ENCODE peak calls at places on chromosome 21, in eight cellular contexts. K is heart left ventricle; J is CD8-positive, alpha-beta T cell; M is tibial nerve; I is mesendoderm; L is aorta; T is hepatocyte; O is neural progenitor cell. X is an unnamed sample. For H3K36me3, the result is how much of the 10 kb centered on the place peaks cover.

GRCh38 chr21:33948096-33948950 is 32.7 kb upstream of the ATP5PO start:
- DNase-seq in M (no peak), T (peak), L (peak), K (peak), O (peak), J (peak), I (peak), X (no peak)

GRCh38 chr21:34612557-34612956 is 2.4 kb downstream of the RCAN1 start:
- DNase-seq in O (no peak), T (no peak), L (no peak), K (peak), M (no peak), J (no peak), I (no peak), X (no peak)

GRCh38 chr21:37863842-37864241 is 52.4 kb downstream of the KCNJ6 start:
- DNase-seq in L (peak), J (no peak), T (peak), O (no peak), I (no peak), M (no peak), K (no peak), X (no peak)

GRCh38 chr21:31310750-31311149 is 33.3 kb downstream of the TIAM1 start:
- DNase-seq in L (no peak), I (peak), O (peak), M (no peak), T (no peak), J (no peak), K (no peak), X (no peak)

GRCh38 chr21:34141373-34141772 is 68.0 kb downstream of the MRPS6 start:
- DNase-seq in O (no peak), T (no peak), J (no peak), K (no peak), L (no peak), M (no peak), I (no peak), X (no peak)

GRCh38 chr21:15034126-15034848 is 30.5 kb downstream of the NRIP1 start:
- DNase-seq in M (no peak), I (no peak), T (no peak), L (no peak), J (no peak), K (no peak), O (no peak), X (no peak)

GRCh38 chr21:33940846-33941245 is 25.2 kb upstream of the ATP5PO start:
- DNase-seq in T (no peak), L (no peak), M (no peak), J (no peak), I (no peak), O (no peak), K (no peak), X (no peak)

GRCh38 chr21:28727809-28728208 is 264.9 kb downstream of the LTN1 start:
- DNase-seq in O (no peak), K (peak), L (no peak), M (no peak), J (no peak), T (no peak), I (no peak), X (no peak)

GRCh38 chr21:27189870-27190269 is 223.0 kb upstream of the ADAMTS5 start:
- DNase-seq in M (no peak), T (no peak), O (no peak), K (no peak), I (no peak), L (no peak), J (no peak), X (no peak)

GRCh38 chr21:21216013-21216412 is 217.8 kb downstream of the NCAM2 start:
- DNase-seq in J (no peak), K (no peak), T (no peak), L (no peak), O (no peak), I (no peak), M (no peak), X (no peak)

GRCh38 chr21:32329331-32329730 is 30.7 kb downstream of the MRAP start:
- DNase-seq in T (no peak), J (no peak), I (no peak), K (no peak), M (no peak), O (no peak), L (peak), X (no peak)

GRCh38 chr21:34029724-34030528 is 43.5 kb upstream of the MRPS6 start:
- DNase-seq in L (peak), I (peak), J (no peak), T (peak), K (peak), O (peak), M (no peak), X (peak)

GRCh38 chr21:26546698-26547097 is 26.4 kb downstream of the CYYR1 start:
- DNase-seq in K (peak), I (no peak), L (peak), M (no peak), J (no peak), O (no peak), T (no peak), X (no peak)

GRCh38 chr21:17775431-17776126 is 43.6 kb downstream of the C21orf91 start:
- DNase-seq in K (no peak), O (no peak), L (no peak), J (peak), T (no peak), M (no peak), I (no peak), X (no peak)

GRCh38 chr21:31873696-31874599 is 1.1 kb downstream of the HUNK start:
- DNase-seq in T (peak), K (peak), O (peak), J (peak), L (peak), M (no peak), I (peak), X (peak)

GRCh38 chr21:34528131-34528561 is 16.1 kb upstream of the KCNE1 start:
- DNase-seq in L (no peak), I (no peak), M (no peak), K (no peak), T (no peak), O (no peak), J (no peak), X (no peak)

GRCh38 chr21:29718081-29718815 is 221.5 kb downstream of the GRIK1 start:
- DNase-seq in O (no peak), M (no peak), T (no peak), J (no peak), L (no peak), I (no peak), K (no peak), X (no peak)

GRCh38 chr21:28464988-28465387 is 527.7 kb downstream of the LTN1 start:
- DNase-seq in M (no peak), T (no peak), L (no peak), I (no peak), O (no peak), K (no peak), J (no peak), X (no peak)

GRCh38 chr21:18274370-18274769 is 29.7 kb downstream of the CHODL start:
- DNase-seq in O (no peak), J (no peak), I (no peak), M (no peak), K (no peak), T (no peak), L (no peak), X (no peak)

GRCh38 chr21:37407719-37408455 is 41.3 kb downstream of the DYRK1A start:
- DNase-seq in K (no peak), T (no peak), M (no peak), I (no peak), J (no peak), L (no peak), O (no peak), X (no peak)

GRCh38 chr21:36976882-36977651 is 10.6 kb upstream of the HLCS start:
- DNase-seq in O (peak), K (no peak), I (peak), M (no peak), L (no peak), J (no peak), T (peak), X (peak)

GRCh38 chr21:17466166-17466565 is 46.7 kb upstream of the CXADR start:
- DNase-seq in M (no peak), J (no peak), K (no peak), T (peak), L (no peak), I (peak), O (no peak), X (no peak)

GRCh38 chr21:38911523-38912354 is 106.0 kb downstream of the ETS2 start:
- DNase-seq in M (no peak), L (no peak), K (no peak), J (no peak), I (no peak), O (no peak), T (no peak), X (no peak)

GRCh38 chr21:29394051-29394450 is 95.3 kb downstream of the BACH1 start:
- DNase-seq in J (no peak), O (no peak), M (no peak), K (no peak), L (no peak), I (no peak), T (no peak), X (no peak)

GRCh38 chr21:40615503-40616376 is 231.2 kb downstream of the DSCAM start:
- DNase-seq in M (no peak), O (no peak), K (no peak), L (no peak), T (peak), I (no peak), J (no peak), X (peak)

GRCh38 chr21:23644768-23645167 is 1962.5 kb downstream of the MRPL39 start:
- DNase-seq in K (no peak), L (no peak), M (no peak), I (no peak), T (no peak), J (no peak), O (no peak), X (no peak)

GRCh38 chr21:28754127-28754611 is 238.5 kb downstream of the LTN1 start:
- DNase-seq in K (peak), M (no peak), O (no peak), I (peak), L (peak), T (peak), J (no peak), X (no peak)

GRCh38 chr21:44013380-44014088 is 1.4 kb downstream of the TRAPPC10 start:
- DNase-seq in L (no peak), M (no peak), K (no peak), O (no peak), I (peak), T (peak), J (no peak), X (no peak)

GRCh38 chr21:45166931-45167330 is 92.6 kb downstream of the ADARB1 start:
- DNase-seq in M (no peak), O (no peak), I (no peak), J (no peak), T (no peak), K (no peak), L (no peak), X (no peak)

GRCh38 chr21:45162809-45163208 is 88.4 kb downstream of the ADARB1 start:
- DNase-seq in J (no peak), I (no peak), O (no peak), K (no peak), L (no peak), M (no peak), T (no peak), X (no peak)

GRCh38 chr21:45163413-45164123 is 89.2 kb downstream of the ADARB1 start:
- DNase-seq in J (no peak), T (no peak), O (no peak), L (peak), M (no peak), K (no peak), I (no peak), X (no peak)

GRCh38 chr21:45164124-45164511 is 89.7 kb downstream of the ADARB1 start:
- DNase-seq in T (no peak), J (no peak), I (no peak), L (no peak), K (no peak), O (no peak), M (no peak), X (no peak)

DNA sequence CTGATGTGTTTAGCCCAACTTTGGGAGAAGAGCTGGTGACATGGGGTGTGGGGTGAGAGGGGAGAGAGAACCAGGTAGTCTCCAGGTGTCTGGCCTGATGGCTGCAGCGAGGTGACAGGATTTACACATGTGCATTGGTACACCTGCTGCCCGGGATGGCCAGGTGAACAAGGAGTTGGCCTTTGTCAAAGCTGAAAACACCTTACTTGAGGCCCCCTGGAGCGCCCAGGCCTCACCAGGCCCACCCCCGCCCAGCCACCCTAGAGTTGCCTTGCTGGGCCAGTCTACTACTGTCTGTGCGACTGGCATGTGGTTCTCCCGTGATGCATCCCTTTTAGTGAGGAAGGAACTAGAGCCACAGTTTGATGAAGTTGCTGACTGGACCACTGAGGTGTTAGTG is 90.5 kb downstream of the ADARB1 start:
- DNase-seq in I (no peak), J (no peak), M (no peak), K (no peak), L (no peak), O (no peak), T (no peak), X (no peak)
- H3K27ac ChIP-seq in I (no peak), J (no peak), M (peak), K (no peak), L (no peak), O (no peak), T (no peak), X (no peak)

DNA sequence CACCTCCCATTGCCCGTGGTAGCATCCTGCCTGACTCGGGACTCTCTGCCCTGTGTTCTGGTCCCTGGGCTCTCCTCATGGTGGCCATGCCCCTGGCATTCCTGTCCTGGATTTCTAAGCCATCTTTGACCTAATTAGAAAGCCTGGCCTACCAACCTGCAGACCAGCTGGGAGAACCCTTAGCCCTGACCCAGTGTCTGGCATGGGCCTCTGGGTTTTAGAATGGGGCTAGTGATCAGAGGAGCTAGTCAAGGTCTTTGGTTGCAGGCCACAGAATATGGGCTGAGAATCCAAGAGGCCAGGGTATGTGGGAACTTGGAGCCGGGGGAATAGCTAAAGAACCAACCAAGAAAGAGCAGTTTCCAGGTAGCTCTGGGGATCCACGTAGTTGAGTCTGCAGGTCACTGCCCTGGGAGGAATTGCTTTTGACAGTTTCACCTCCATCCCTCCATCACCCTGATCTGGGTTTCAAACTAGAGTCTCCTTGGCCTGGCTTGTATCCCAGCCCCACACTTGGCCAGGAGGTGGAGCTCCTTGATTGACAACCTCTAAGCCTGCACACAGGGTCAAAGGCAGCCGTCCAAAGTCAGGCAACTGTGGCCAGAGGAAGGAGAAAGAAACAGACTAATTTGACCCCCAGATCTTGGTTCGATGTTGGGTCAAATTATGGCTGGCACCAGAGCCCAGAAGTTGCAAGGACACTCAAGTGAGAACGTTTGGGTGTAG is 54.7 kb upstream of the ABCG1 start:
- DNase-seq in J (peak), L (peak), T (peak), M (peak), O (peak), I (peak), K (peak), X (peak)
- H3K36me3 ChIP-seq in J (under half), L (under half), T (under half), M (under half), O (under half), I (under half), K (under half), X (under half)

DNA sequence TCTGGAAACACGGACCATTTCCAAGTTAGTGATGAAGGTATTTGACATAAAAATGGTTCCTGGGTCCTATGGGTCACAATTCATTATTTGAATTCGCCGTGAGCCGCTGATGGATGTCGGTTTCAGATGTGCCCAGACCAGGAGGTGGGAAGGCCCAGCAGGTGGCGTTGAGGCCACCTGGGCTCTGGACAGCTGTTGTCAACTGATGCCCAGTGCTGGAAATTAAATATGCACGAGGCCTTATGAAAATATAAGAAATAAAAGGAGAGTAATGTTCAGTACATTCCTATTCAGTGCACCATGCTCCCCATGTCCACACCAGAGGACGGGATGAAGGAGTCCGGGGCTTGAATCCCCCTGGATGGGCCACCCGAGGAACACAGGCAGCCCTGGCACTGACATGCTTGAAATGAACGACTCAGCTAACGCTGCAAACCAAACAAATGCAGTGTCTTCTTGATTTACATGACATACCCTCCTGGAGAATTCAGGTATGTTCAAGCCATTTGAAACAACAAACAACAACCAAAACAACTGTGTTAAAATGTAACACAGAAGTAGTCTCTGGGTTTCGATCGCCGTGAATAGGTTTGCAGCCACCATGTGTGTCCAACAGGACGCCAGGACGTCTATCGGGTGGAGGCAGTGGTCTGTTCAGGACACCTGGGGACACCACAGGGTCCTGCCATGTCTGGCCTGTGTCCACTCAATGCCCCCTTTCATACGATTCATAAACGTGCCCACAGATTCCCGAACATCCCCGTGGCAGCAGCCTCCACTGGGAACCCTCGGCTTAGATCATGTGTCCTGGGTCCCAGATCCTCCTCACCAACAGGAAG is 6.1 kb downstream of the TFF3 start:
- DNase-seq in K (no peak), O (no peak), J (no peak), L (no peak), T (no peak), I (peak), M (no peak), X (no peak)
- H3K4me3 ChIP-seq in K (no peak), O (no peak), J (no peak), L (no peak), T (no peak), I (no peak), M (no peak), X (no peak)

GRCh38 chr21:35649186-35649585 is 411.1 kb downstream of the SETD4 start:
- DNase-seq in I (peak), O (no peak), L (no peak), M (no peak), K (no peak), T (peak), J (no peak), X (no peak)
- H3K27ac ChIP-seq in I (no peak), O (no peak), L (no peak), M (no peak), K (no peak), T (no peak), J (no peak), X (no peak)

GRCh38 chr21:46401186-46401910 is 57.3 kb upstream of the DIP2A start:
- DNase-seq in J (no peak), L (no peak), I (no peak), T (no peak), O (no peak), M (no peak), K (no peak), X (no peak)

GRCh38 chr21:46399686-46400085 is 59.0 kb upstream of the DIP2A start:
- DNase-seq in I (no peak), L (no peak), J (no peak), T (no peak), K (no peak), M (no peak), O (no peak), X (no peak)

GRCh38 chr21:46397993-46398392 is 60.7 kb upstream of the DIP2A start:
- DNase-seq in L (peak), O (no peak), K (no peak), M (no peak), J (no peak), I (no peak), T (no peak), X (no peak)

GRCh38 chr21:46397211-46397905 is 61.3 kb upstream of the DIP2A start:
- DNase-seq in O (no peak), J (no peak), T (no peak), M (no peak), K (no peak), I (no peak), L (peak), X (no peak)

DNA sequence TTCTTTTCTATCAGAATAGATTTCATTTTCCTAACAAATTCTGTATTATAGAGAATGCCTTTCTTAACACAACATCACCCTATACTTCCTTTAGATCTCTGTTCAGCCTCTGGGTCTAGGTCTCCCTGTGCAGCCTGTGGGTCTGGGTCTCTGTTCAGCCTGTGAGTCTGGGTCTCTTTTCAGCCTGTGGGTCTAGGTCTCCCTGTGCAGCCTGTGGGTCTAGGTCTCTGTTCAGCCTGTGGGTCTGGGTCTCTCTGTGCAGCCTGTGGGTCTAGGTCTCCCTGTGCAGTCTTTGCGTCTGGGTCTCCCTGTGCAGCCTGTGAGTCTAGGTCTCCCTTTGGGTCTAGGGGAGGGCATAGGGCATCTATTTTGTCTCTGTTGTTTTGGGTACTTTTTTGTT is 59.6 kb upstream of the DIP2A start:
- DNase-seq in M (no peak), L (no peak), O (no peak), K (no peak), T (no peak), I (no peak), J (no peak), X (no peak)
- H3K36me3 ChIP-seq in M (under half), L (under half), O (under half), K (under half), T (under half), I (under half), J (under half), X (half or more)

GRCh38 chr21:25424674-25425073 is 182.6 kb downstream of the MRPL39 start:
- DNase-seq in O (no peak), L (no peak), M (no peak), J (no peak), I (no peak), T (no peak), K (no peak), X (no peak)
- H3K4me3 ChIP-seq in O (no peak), L (no peak), M (no peak), J (no peak), I (no peak), T (no peak), K (no peak), X (no peak)